ENCODE peak calls at places on chromosomes 5 and 9, in four cellular contexts. N, V, Y and W are unnamed samples.
A peak's percentile ranks its signal among the peaks of the same experiment; 100 is the strongest.

GRCh38 chr5:154384480-154385235 is 61.1 kb upstream of the SAP30L start:
- DNase-seq in N (peak; percentile 47), V (no peak), Y (no peak), W (peak; percentile 61)

GRCh38 chr5:176618783-176619182 is 8.8 kb upstream of the GPRIN1 start:
- DNase-seq in Y (no peak), V (no peak), N (no peak), W (no peak)

GRCh38 chr5:66697796-66698564 is 101.8 kb downstream of the MAST4 start:
- DNase-seq in Y (no peak), V (no peak), N (no peak), W (no peak)

GRCh38 chr5:113338628-113339027 is 96.2 kb downstream of the TSSK1B start:
- DNase-seq in N (no peak), Y (no peak), V (no peak), W (no peak)

GRCh38 chr9:95552814-95553546 is 36.2 kb upstream of the PTCH1 start:
- DNase-seq in V (peak; percentile 85), Y (no peak), N (no peak), W (no peak)

GRCh38 chr9:100472725-100473261 is at the start of gene TMEFF1:
- DNase-seq in N (peak; percentile 48), Y (peak; percentile 43), V (peak; percentile 18), W (peak; percentile 81)

GRCh38 chr9:112443200-112443599 is 43.4 kb upstream of the KIAA1958 start:
- DNase-seq in Y (no peak), N (no peak), V (peak; percentile 41), W (no peak)

GRCh38 chr9:124260769-124261603 is 3.2 kb downstream of the NEK6 start:
- DNase-seq in Y (no peak), V (peak; percentile 80), N (no peak), W (no peak)

GRCh38 chr9:68714416-68715180 is 9.6 kb downstream of the PIP5K1B start:
- DNase-seq in N (no peak), V (no peak), Y (no peak), W (no peak)

GRCh38 chr5:172795401-172795977 is 24.5 kb upstream of the DUSP1 start:
- DNase-seq in Y (no peak), V (peak; percentile 100), N (no peak), W (no peak)

GRCh38 chr9:98575379-98576346 is 133.1 kb downstream of the GABBR2 start:
- DNase-seq in V (peak; percentile 87), Y (no peak), N (peak; percentile 56), W (no peak)

GRCh38 chr5:119017999-119018398 is 29.7 kb upstream of the DTWD2 start:
- DNase-seq in Y (no peak), N (no peak), V (no peak), W (no peak)

GRCh38 chr5:74641778-74642542 is 1.4 kb upstream of the ENC1 start:
- DNase-seq in Y (no peak), V (peak; percentile 90), N (no peak), W (peak; percentile 26)

GRCh38 chr9:13487071-13487470 is 207.6 kb upstream of the MPDZ start:
- DNase-seq in Y (no peak), V (no peak), N (no peak), W (no peak)

GRCh38 chr9:121954477-121955175 is 138.5 kb downstream of the TTLL11 start:
- DNase-seq in V (peak; percentile 95), Y (no peak), N (no peak), W (no peak)

GRCh38 chr5:176532795-176533194 is 4.4 kb downstream of the RNF44 start:
- DNase-seq in N (no peak), V (no peak), Y (no peak), W (no peak)

GRCh38 chr9:123364241-123364824 is 8.3 kb downstream of the CRB2 start:
- DNase-seq in N (no peak), Y (no peak), V (peak; percentile 88), W (no peak)

GRCh38 chr9:98955259-98955658 is 11.6 kb downstream of the COL15A1 start:
- DNase-seq in Y (no peak), V (no peak), N (no peak), W (no peak)